ENCODE peak calls at places on chromosome 1, in six cellular contexts. One of them, this sample, is unnamed.

GRCh38 chr1:88851303-88852063 is 39.9 kb downstream of the GTF2B start:
- DNase-seq in esophagus muscularis mucosa: no peak
- DNase-seq in GM20000: no peak
- DNase-seq in GM13977: no peak
- DNase-seq in A549: no peak
- DNase-seq in fibroblast of mammary gland: no peak
- DNase-seq in this sample: no peak

GRCh38 chr1:9371391-9371935 is 78.8 kb downstream of the SPSB1 start:
- DNase-seq in GM13977: no peak
- DNase-seq in fibroblast of mammary gland: peak; percentile 34
- DNase-seq in A549: no peak
- DNase-seq in esophagus muscularis mucosa: peak; percentile 96
- DNase-seq in GM20000: no peak
- DNase-seq in this sample: peak; percentile 15

GRCh38 chr1:224377676-224378006 is 21.0 kb downstream of the CNIH4 start:
- DNase-seq in GM13977: peak; percentile 59
- DNase-seq in esophagus muscularis mucosa: no peak
- DNase-seq in fibroblast of mammary gland: peak; percentile 63
- DNase-seq in GM20000: peak; percentile 70
- DNase-seq in A549: no peak
- DNase-seq in this sample: peak; percentile 54

GRCh38 chr1:188706742-188707141 is 1770.9 kb downstream of the BRINP3 start:
- DNase-seq in GM20000: no peak
- DNase-seq in fibroblast of mammary gland: no peak
- DNase-seq in A549: peak; percentile 89
- DNase-seq in esophagus muscularis mucosa: no peak
- DNase-seq in GM13977: no peak
- DNase-seq in this sample: peak; percentile 27

GRCh38 chr1:203289281-203289981 is 15.9 kb upstream of the BTG2 start:
- DNase-seq in fibroblast of mammary gland: no peak
- DNase-seq in A549: no peak
- DNase-seq in esophagus muscularis mucosa: no peak
- DNase-seq in GM20000: peak; percentile 83
- DNase-seq in GM13977: peak; percentile 88
- DNase-seq in this sample: no peak

GRCh38 chr1:157969693-157970485 is 23.6 kb upstream of the KIRREL1 start:
- DNase-seq in esophagus muscularis mucosa: no peak
- DNase-seq in fibroblast of mammary gland: peak; percentile 94
- DNase-seq in GM20000: no peak
- DNase-seq in GM13977: no peak
- DNase-seq in A549: peak; percentile 72
- DNase-seq in this sample: peak; percentile 84

GRCh38 chr1:77412069-77412793 is 130.4 kb downstream of the AK5 start:
- DNase-seq in GM20000: no peak
- DNase-seq in fibroblast of mammary gland: peak; percentile 74
- DNase-seq in GM13977: no peak
- DNase-seq in esophagus muscularis mucosa: no peak
- DNase-seq in A549: peak; percentile 52
- DNase-seq in this sample: peak; percentile 61

GRCh38 chr1:52098139-52098871 is 42.2 kb downstream of the BTF3L4 start:
- DNase-seq in fibroblast of mammary gland: no peak
- DNase-seq in A549: no peak
- DNase-seq in esophagus muscularis mucosa: no peak
- DNase-seq in GM20000: no peak
- DNase-seq in GM13977: no peak
- DNase-seq in this sample: no peak

GRCh38 chr1:152697701-152698600 is at the start of gene LCE2A:
- DNase-seq in esophagus muscularis mucosa: no peak
- DNase-seq in GM13977: no peak
- DNase-seq in GM20000: no peak
- DNase-seq in A549: no peak
- DNase-seq in fibroblast of mammary gland: peak; percentile 25
- DNase-seq in this sample: peak; percentile 5

DNA sequence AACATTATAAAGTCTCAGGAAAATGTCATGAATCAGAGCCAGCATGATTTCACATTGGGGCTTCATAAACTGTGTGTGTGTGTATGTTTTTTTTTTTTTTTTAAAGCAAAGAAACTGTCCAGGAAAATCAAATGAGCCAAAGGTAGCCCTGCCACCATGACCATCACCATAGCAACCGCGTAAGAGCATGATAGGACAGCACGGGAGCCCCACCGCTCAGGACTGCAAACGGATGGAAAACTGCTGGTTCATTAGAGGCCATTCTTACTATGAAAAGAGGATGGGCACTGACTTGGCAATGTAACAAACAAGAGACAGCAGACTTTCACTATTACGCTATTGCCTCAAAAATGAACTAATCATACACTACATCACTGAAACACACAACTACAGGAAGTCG is 139.3 kb downstream of the NTMT2 start:
- DNase-seq in GM13977: no peak
- DNase-seq in esophagus muscularis mucosa: no peak
- DNase-seq in fibroblast of mammary gland: no peak
- DNase-seq in A549: no peak
- DNase-seq in GM20000: no peak
- DNase-seq in this sample: no peak
- TF ChIP-seq CTCF in GM13977: no peak
- TF ChIP-seq CTCF in esophagus muscularis mucosa: no peak
- TF ChIP-seq CTCF in fibroblast of mammary gland: no peak
- TF ChIP-seq CTCF in A549: no peak
- TF ChIP-seq CTCF in GM20000: no peak
- TF ChIP-seq CTCF in this sample: no peak

GRCh38 chr1:101280049-101280448 is 43.2 kb downstream of the S1PR1 start:
- DNase-seq in fibroblast of mammary gland: no peak
- DNase-seq in esophagus muscularis mucosa: no peak
- DNase-seq in GM13977: no peak
- DNase-seq in A549: no peak
- DNase-seq in GM20000: no peak
- DNase-seq in this sample: no peak
- TF ChIP-seq CTCF in fibroblast of mammary gland: no peak
- TF ChIP-seq CTCF in esophagus muscularis mucosa: no peak
- TF ChIP-seq CTCF in GM13977: no peak
- TF ChIP-seq CTCF in A549: no peak
- TF ChIP-seq CTCF in GM20000: no peak
- TF ChIP-seq CTCF in this sample: no peak

DNA sequence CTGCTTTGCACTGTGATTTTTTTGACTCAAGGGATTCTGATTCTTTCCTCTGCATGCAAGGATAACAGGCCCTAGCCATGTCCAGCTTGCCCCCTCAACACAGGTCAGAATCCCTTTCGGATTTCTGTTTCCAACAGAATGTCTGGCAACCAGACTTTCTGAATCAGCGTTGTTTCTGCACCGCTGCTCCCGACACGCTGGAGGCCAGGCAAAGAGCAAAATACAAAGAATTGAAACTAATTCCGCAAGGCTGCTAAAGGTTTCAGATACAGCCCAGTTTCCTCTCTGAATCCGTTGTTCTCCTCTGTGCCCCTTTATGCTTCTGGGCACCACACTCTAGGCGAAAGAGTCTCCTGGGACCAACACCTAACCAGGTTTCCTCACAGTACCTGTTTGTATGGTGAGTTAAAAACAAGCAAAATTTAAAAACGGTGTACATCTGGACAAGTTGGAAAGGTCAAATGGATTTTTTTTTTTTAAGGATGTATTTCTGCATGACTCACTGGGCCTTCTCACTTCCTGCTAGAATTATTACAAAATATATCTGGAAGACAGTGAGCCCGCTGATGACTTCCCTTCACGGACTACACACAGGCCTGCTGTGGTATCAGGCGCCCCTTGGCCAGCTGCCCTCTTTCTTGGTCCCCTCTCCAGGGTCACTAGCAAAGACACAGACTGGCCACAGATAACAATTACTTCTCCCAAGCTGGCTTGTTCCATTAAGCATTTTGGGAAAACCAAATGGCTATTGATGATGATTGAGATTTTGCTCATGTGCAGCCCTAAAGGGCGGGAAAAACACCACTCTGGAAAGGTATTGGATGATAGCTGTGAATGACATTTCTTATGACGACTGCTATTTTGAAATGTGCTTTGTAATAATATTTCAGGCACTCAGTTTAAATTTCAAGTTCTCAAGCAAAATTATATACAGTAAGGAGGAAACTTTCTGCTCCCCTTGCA is 118.3 kb downstream of the TGFB2 start:
- DNase-seq in fibroblast of mammary gland: peak; percentile 85
- DNase-seq in esophagus muscularis mucosa: no peak
- DNase-seq in A549: peak; percentile 65
- DNase-seq in GM20000: no peak
- DNase-seq in GM13977: no peak
- DNase-seq in this sample: peak; percentile 63
- TF ChIP-seq CTCF in fibroblast of mammary gland: no peak
- TF ChIP-seq CTCF in esophagus muscularis mucosa: no peak
- TF ChIP-seq CTCF in A549: no peak
- TF ChIP-seq CTCF in GM20000: no peak
- TF ChIP-seq CTCF in GM13977: no peak
- TF ChIP-seq CTCF in this sample: no peak

DNA sequence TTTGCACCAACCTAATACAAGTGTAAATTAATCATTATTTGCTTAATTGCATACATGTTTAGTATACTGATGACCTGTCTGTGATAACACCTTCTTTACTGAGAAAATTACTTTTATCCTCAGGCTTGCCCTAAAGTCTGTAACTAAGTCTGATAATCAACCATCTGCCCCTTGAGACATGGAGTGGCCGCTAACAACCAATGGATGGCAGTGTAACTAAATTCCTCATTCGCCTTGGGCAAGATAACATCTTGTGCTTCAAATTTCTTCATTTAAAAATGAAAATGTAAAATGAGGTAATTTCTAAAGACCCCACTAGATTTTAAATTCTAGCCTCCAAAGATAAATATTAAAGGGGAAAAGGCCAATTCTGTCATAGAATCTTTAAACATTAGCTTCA is 85.1 kb downstream of the ENAH start:
- DNase-seq in GM20000: no peak
- DNase-seq in A549: peak; percentile 39
- DNase-seq in fibroblast of mammary gland: peak; percentile 18
- DNase-seq in esophagus muscularis mucosa: no peak
- DNase-seq in GM13977: no peak
- DNase-seq in this sample: no peak
- TF ChIP-seq CTCF in GM20000: no peak
- TF ChIP-seq CTCF in A549: peak; percentile 14
- TF ChIP-seq CTCF in fibroblast of mammary gland: peak; percentile 5
- TF ChIP-seq CTCF in esophagus muscularis mucosa: no peak
- TF ChIP-seq CTCF in GM13977: peak; percentile 9
- TF ChIP-seq CTCF in this sample: peak; percentile 28

DNA sequence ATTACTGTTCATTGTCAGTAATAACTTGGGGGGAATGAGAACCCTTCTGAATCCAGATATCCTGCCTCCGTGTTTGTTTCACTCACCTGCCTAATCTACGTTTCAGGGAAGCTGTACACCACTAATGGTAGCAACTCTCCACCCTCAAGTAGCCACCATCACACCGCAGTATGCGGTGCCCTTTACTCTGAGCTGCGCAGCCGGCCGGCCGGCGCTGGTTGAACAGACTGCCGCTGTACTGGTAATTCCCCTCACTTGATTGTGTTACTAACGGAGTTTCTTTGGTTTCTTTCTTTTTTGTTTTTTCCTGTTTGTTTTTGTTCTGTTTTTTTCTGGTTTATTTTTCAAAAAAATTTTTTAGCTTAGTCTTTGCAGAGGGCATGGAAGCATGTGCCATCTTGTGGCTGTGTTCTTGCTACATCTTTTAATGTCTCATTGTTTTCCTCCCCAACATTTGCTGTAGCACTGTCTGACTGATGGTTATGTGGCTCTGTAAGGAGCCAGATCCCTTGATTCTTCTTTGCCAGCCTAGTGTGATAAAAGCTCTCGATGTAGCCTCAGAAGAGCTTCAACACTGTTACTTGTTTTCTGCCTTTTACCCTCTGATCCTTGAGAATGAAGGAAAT is 15.9 kb upstream of the OLFML3 start:
- DNase-seq in A549: no peak
- DNase-seq in esophagus muscularis mucosa: no peak
- DNase-seq in GM20000: no peak
- DNase-seq in fibroblast of mammary gland: no peak
- DNase-seq in GM13977: no peak
- DNase-seq in this sample: no peak
- TF ChIP-seq CTCF in A549: no peak
- TF ChIP-seq CTCF in esophagus muscularis mucosa: no peak
- TF ChIP-seq CTCF in GM20000: no peak
- TF ChIP-seq CTCF in fibroblast of mammary gland: peak; percentile 17
- TF ChIP-seq CTCF in GM13977: no peak
- TF ChIP-seq CTCF in this sample: peak; percentile 59

GRCh38 chr1:58063095-58063494 is 483.4 kb downstream of the OMA1 start:
- DNase-seq in GM13977: no peak
- DNase-seq in esophagus muscularis mucosa: no peak
- DNase-seq in A549: no peak
- DNase-seq in GM20000: no peak
- DNase-seq in fibroblast of mammary gland: no peak
- DNase-seq in this sample: no peak

GRCh38 chr1:58067082-58067481 is 479.4 kb downstream of the OMA1 start:
- DNase-seq in A549: no peak
- DNase-seq in esophagus muscularis mucosa: no peak
- DNase-seq in GM13977: no peak
- DNase-seq in fibroblast of mammary gland: no peak
- DNase-seq in GM20000: no peak
- DNase-seq in this sample: no peak

GRCh38 chr1:58062635-58063034 is 483.9 kb downstream of the OMA1 start:
- DNase-seq in fibroblast of mammary gland: no peak
- DNase-seq in A549: no peak
- DNase-seq in GM20000: no peak
- DNase-seq in esophagus muscularis mucosa: no peak
- DNase-seq in GM13977: no peak
- DNase-seq in this sample: no peak

GRCh38 chr1:58064281-58064680 is 482.2 kb downstream of the OMA1 start:
- DNase-seq in GM20000: no peak
- DNase-seq in GM13977: no peak
- DNase-seq in esophagus muscularis mucosa: no peak
- DNase-seq in A549: no peak
- DNase-seq in fibroblast of mammary gland: no peak
- DNase-seq in this sample: no peak

GRCh38 chr1:58065520-58065919 is 481.0 kb downstream of the OMA1 start:
- DNase-seq in A549: peak; percentile 3
- DNase-seq in fibroblast of mammary gland: no peak
- DNase-seq in GM20000: peak; percentile 32
- DNase-seq in GM13977: no peak
- DNase-seq in esophagus muscularis mucosa: no peak
- DNase-seq in this sample: no peak
- TF ChIP-seq CTCF in A549: no peak
- TF ChIP-seq CTCF in fibroblast of mammary gland: no peak
- TF ChIP-seq CTCF in GM20000: no peak
- TF ChIP-seq CTCF in GM13977: peak; percentile 30
- TF ChIP-seq CTCF in esophagus muscularis mucosa: no peak
- TF ChIP-seq CTCF in this sample: no peak

This sample was measured in HFFc6.